ENCODE peak calls at places on chromosomes 13 and 19, in nine cellular contexts. I, E, H, R, F, D, A, V and S are unnamed samples.

GRCh38 chr13:41061914-41062837 is 867 bp downstream of the WBP4 start:
- DNase-seq in I (no peak), E (no peak), H (no peak), R (no peak), F (peak; percentile 64), D (no peak), A (no peak), V (no peak), S (no peak)

GRCh38 chr13:70391678-70392077 is 283.4 kb upstream of the KLHL1 start:
- DNase-seq in I (no peak), E (peak; percentile 35), H (no peak), R (peak; percentile 16), F (no peak), D (peak; percentile 66), A (peak; percentile 53), V (no peak), S (no peak)

GRCh38 chr19:16608290-16608704 is 19.7 kb downstream of the MED26 start:
- DNase-seq in I (no peak), E (no peak), H (peak; percentile 82), R (peak; percentile 76), F (peak; percentile 91), D (peak; percentile 60), A (no peak), V (no peak), S (no peak)

GRCh38 chr13:59776924-59777690 is 386.6 kb downstream of the DIAPH3 start:
- DNase-seq in I (no peak), E (no peak), H (no peak), R (no peak), F (peak; percentile 90), D (no peak), A (no peak), V (no peak), S (peak; percentile 10)

GRCh38 chr13:78102121-78102677 is 183.6 kb upstream of the EDNRB start:
- DNase-seq in I (peak; percentile 48), E (no peak), H (peak; percentile 47), R (peak; percentile 19), F (peak; percentile 52), D (peak; percentile 9), A (no peak), V (peak; percentile 14), S (no peak)

GRCh38 chr19:10708261-10708660 is 7.0 kb downstream of the QTRT1 start:
- DNase-seq in I (no peak), E (no peak), H (no peak), R (no peak), F (no peak), D (no peak), A (no peak), V (no peak), S (no peak)

GRCh38 chr19:17205237-17206140 is 9.7 kb upstream of the USE1 start:
- DNase-seq in I (peak; percentile 38), E (peak; percentile 84), H (no peak), R (peak; percentile 81), F (peak; percentile 34), D (peak; percentile 82), A (peak; percentile 73), V (peak; percentile 72), S (no peak)

GRCh38 chr13:46553521-46553885 is 533 bp downstream of the LRCH1 start:
- DNase-seq in I (no peak), E (no peak), H (peak; percentile 29), R (no peak), F (no peak), D (no peak), A (peak; percentile 40), V (no peak), S (no peak)

GRCh38 chr19:9621156-9622037 is at the start of gene ZNF561:
- DNase-seq in I (peak; percentile 65), E (peak; percentile 84), H (peak; percentile 78), R (peak; percentile 85), F (peak; percentile 89), D (peak; percentile 90), A (peak; percentile 81), V (peak; percentile 88), S (peak; percentile 50)

GRCh38 chr13:98869408-98870090 is 108.3 kb downstream of the DOCK9 start:
- DNase-seq in I (no peak), E (peak; percentile 29), H (no peak), R (peak; percentile 25), F (no peak), D (no peak), A (peak; percentile 30), V (peak; percentile 6), S (no peak)

GRCh38 chr19:6056801-6057650 is 53.3 kb downstream of the RFX2 start:
- DNase-seq in I (no peak), E (peak; percentile 47), H (peak; percentile 91), R (peak; percentile 50), F (peak; percentile 91), D (peak; percentile 70), A (peak; percentile 65), V (peak; percentile 86), S (peak; percentile 61)

GRCh38 chr13:98575009-98575866 is 1.7 kb downstream of the STK24 start:
- DNase-seq in I (no peak), E (no peak), H (no peak), R (no peak), F (no peak), D (no peak), A (no peak), V (no peak), S (no peak)

GRCh38 chr19:5451494-5451893 is 3.7 kb upstream of the ZNRF4 start:
- DNase-seq in I (no peak), E (no peak), H (no peak), R (no peak), F (no peak), D (no peak), A (no peak), V (no peak), S (no peak)

GRCh38 chr13:94480672-94481145 is 1.2 kb upstream of the DCT start:
- DNase-seq in I (peak; percentile 19), E (no peak), H (no peak), R (no peak), F (peak; percentile 20), D (no peak), A (no peak), V (no peak), S (no peak)

GRCh38 chr19:53771133-53771532 is 53.0 kb downstream of the NLRP12 start:
- DNase-seq in I (no peak), E (no peak), H (no peak), R (peak; percentile 24), F (no peak), D (no peak), A (no peak), V (no peak), S (no peak)

GRCh38 chr13:113860579-113861432 is 3.1 kb downstream of the GAS6 start:
- DNase-seq in I (no peak), E (peak; percentile 82), H (no peak), R (peak; percentile 56), F (no peak), D (peak; percentile 87), A (no peak), V (no peak), S (no peak)

GRCh38 chr19:40266912-40267600 is 18.1 kb downstream of the AKT2 start:
- DNase-seq in I (no peak), E (no peak), H (no peak), R (no peak), F (no peak), D (no peak), A (no peak), V (no peak), S (no peak)

GRCh38 chr19:15934332-15935078 is at the start of gene CYP4F11:
- DNase-seq in I (no peak), E (peak; percentile 96), H (peak; percentile 60), R (peak; percentile 98), F (no peak), D (peak; percentile 95), A (peak; percentile 94), V (peak; percentile 87), S (peak; percentile 81)

DNA sequence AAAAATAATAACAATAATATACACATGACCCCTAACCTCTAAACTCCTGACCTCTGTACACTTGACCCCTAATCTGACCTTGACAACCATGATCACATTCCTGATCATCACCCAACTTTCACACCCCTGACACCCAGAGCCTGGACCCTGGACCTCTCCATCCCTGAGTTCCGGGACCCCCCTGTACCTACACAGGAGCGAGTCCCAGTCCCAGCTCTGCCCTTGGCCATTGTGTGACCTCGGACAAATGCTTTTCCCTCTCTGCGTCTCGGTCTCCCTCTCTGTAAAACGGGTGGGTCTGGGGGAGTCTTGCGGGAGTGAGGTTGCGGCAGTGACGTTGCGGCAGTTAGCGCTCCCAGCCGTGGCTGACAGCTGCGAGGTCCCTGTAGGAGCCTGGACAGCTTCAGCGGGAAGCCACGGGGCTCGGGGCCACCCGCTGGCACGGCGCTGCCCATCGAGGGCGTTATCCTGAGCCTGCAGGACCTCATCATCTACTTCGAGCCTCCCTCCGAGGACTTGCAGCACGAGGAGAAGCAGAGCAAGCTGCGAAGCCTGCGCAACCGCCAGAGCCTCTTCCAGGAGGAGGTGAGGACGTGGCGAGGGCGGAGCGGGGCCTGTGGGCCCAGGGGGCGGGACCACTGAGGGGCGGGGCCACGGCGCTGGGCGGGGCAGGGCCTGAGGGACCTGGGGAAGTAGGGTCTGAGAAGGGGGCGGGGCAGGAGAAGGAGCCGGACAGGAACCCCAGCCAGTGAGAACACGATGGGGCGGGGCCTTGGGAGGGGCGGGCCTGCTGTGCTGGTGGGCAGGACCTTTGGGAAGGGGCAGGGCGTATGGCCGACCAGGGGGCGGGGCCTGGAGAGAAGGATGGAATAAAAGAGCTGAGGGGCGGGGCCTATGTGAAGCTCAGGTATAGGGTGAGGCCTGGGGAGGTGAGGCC is 19.2 kb downstream of the RYR1 start:
- DNase-seq in I (no peak), E (no peak), H (no peak), R (no peak), F (no peak), D (no peak), A (no peak), V (peak; percentile 69), S (no peak)
- TF ChIP-seq POLR2A in I (no peak), E (no peak), H (no peak), R (no peak), F (no peak), D (no peak), A (no peak), V (no peak), S (no peak)

DNA sequence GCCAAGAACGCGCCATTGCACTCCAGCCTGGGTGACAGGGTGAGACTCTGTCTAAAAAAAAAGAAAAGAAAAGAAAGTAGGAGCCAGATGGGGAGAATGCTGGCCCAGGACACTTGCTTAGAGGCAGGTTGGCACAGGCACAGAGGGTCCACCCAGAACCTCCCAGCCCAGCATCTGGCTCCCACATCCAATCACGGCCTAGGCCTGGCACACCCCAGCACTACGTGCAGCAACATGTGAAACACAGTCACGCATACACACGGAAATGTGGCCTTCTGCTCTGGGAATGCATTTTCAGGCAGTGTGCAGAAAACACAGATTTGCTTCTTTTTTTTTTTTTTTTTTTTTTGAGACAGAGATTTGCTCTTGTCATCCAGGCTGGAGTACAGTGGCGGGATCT is 20.9 kb upstream of the FOSB start:
- DNase-seq in I (no peak), E (no peak), H (peak; percentile 90), R (no peak), F (no peak), D (no peak), A (no peak), V (no peak), S (no peak)
- TF ChIP-seq POLR2A in I (no peak), E (no peak), H (no peak), R (no peak), F (no peak), D (no peak), A (no peak), V (no peak), S (no peak)

GRCh38 chr19:58552655-58553054 is 2.2 kb downstream of the CHMP2A start:
- DNase-seq in I (no peak), E (no peak), H (no peak), R (no peak), F (no peak), D (no peak), A (no peak), V (no peak), S (no peak)
- TF ChIP-seq POLR2A in I (no peak), E (no peak), H (no peak), R (no peak), F (no peak), D (no peak), A (no peak), V (no peak), S (no peak)

GRCh38 chr19:42407816-42408175 is 17.7 kb upstream of the CNFN start:
- DNase-seq in I (no peak), E (no peak), H (no peak), R (no peak), F (no peak), D (no peak), A (no peak), V (no peak), S (no peak)
- TF ChIP-seq POLR2A in I (no peak), E (no peak), H (no peak), R (no peak), F (no peak), D (no peak), A (no peak), V (no peak), S (no peak)